ENCODE peak calls at places on chromosomes 4 and X, in eight cellular contexts. Q, N, I, A, H, Z, O and B are unnamed samples.

GRCh38 chr4:95546236-95546635 is 2.5 kb downstream of the UNC5C start:
- DNase-seq in Q (no peak), N (no peak), I (no peak), A (no peak), H (no peak), Z (no peak), O (no peak), B (no peak)

GRCh38 chr4:81460115-81460836 is 11.4 kb downstream of the RASGEF1B start:
- DNase-seq in Q (no peak), N (no peak), I (no peak), A (no peak), H (no peak), Z (no peak), O (no peak), B (no peak)

GRCh38 chr4:154491731-154492249 is at the start of gene DCHS2:
- DNase-seq in Q (peak), N (peak), I (no peak), A (no peak), H (no peak), Z (no peak), O (peak), B (no peak)

GRCh38 chrX:43970528-43970927 is 2.7 kb downstream of the NDP start:
- DNase-seq in Q (no peak), N (no peak), I (peak), A (no peak), H (no peak), Z (no peak), O (no peak), B (no peak)

GRCh38 chr4:94032754-94033153 is 174.9 kb upstream of the SMARCAD1 start:
- DNase-seq in Q (no peak), N (no peak), I (no peak), A (no peak), H (no peak), Z (no peak), O (no peak), B (no peak)

GRCh38 chrX:42089014-42089413 is 165.7 kb upstream of the CASK start:
- DNase-seq in Q (no peak), N (no peak), I (no peak), A (no peak), H (no peak), Z (no peak), O (no peak), B (no peak)

GRCh38 chr4:182560358-182560757 is 317.2 kb downstream of the TENM3 start:
- DNase-seq in Q (no peak), N (no peak), I (peak), A (no peak), H (no peak), Z (no peak), O (no peak), B (no peak)

GRCh38 chr4:108483077-108483476 is 137.3 kb upstream of the RPL34 start:
- DNase-seq in Q (no peak), N (no peak), I (no peak), A (no peak), H (no peak), Z (no peak), O (no peak), B (no peak)

GRCh38 chr4:73451404-73451803 is 15.4 kb downstream of the AFP start:
- DNase-seq in Q (no peak), N (no peak), I (peak), A (peak), H (no peak), Z (no peak), O (no peak), B (no peak)

GRCh38 chr4:13933163-13933562 is 305.6 kb upstream of the BOD1L1 start:
- DNase-seq in Q (no peak), N (no peak), I (peak), A (no peak), H (no peak), Z (no peak), O (no peak), B (no peak)

GRCh38 chr4:82696117-82696516 is 102.5 kb downstream of the SCD5 start:
- DNase-seq in Q (no peak), N (no peak), I (no peak), A (no peak), H (no peak), Z (no peak), O (no peak), B (no peak)

DNA sequence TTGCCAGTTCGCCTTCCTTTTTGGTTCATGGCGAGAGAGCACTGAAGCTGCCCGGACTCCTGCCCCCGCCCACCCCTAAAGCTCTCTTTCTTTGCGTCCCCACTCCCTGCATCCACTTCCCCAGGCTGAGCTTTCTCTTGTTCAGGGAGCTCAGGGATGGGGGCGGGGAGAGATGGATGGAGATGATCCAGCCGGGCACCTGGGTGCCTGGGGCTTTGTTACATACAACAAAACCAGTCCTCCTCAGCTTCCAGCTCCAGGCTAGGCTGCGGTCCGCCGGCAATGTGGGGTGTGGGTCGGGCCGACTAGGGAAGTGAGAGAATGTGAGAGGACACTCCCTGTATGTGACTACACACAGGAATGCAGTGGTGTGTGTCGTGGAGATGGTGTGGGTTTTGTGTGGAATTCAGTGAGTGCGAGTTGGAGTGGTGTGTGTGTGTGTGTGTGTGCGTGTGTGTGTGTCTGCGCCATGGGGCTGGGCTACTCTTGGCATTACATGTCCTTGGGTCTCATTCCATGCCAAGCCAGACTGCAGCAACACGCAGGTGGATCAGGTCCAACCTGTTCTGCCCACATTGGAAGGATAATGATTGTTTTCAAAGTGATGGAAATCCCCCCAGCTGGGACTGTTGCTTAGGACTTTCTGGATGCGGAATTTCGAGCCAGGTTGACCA is 149.3 kb upstream of the CHRDL1 start:
- DNase-seq in Q (no peak), N (no peak), I (no peak), A (no peak), H (peak), Z (no peak), O (no peak), B (no peak)
- TF ChIP-seq POLR2A in Q (no peak), N (no peak), I (no peak), A (no peak), H (no peak), Z (no peak), O (no peak), B (no peak)

GRCh38 chr4:145179201-145179860 is 1.1 kb downstream of the OTUD4 start:
- DNase-seq in Q (peak), N (peak), I (peak), A (peak), H (peak), Z (peak), O (peak), B (no peak)
- TF ChIP-seq POLR2A in Q (no peak), N (no peak), I (peak), A (no peak), H (no peak), Z (no peak), O (peak), B (peak)

GRCh38 chrX:153973127-153974002 is 811 bp downstream of the TMEM187 start:
- DNase-seq in Q (no peak), N (peak), I (no peak), A (no peak), H (no peak), Z (no peak), O (peak), B (no peak)

GRCh38 chrX:153974003-153974725 is 1.6 kb downstream of the TMEM187 start:
- DNase-seq in Q (no peak), N (peak), I (no peak), A (no peak), H (no peak), Z (no peak), O (no peak), B (no peak)

GRCh38 chrX:153971632-153972367 is at the start of gene HCFC1:
- DNase-seq in Q (peak), N (peak), I (peak), A (peak), H (peak), Z (peak), O (peak), B (peak)

GRCh38 chrX:153971124-153971631 is 440 bp downstream of the HCFC1 start:
- DNase-seq in Q (peak), N (peak), I (peak), A (peak), H (peak), Z (peak), O (peak), B (peak)

GRCh38 chrX:153972368-153973126 is at the start of gene TMEM187:
- DNase-seq in Q (peak), N (peak), I (peak), A (peak), H (peak), Z (peak), O (peak), B (peak)
- TF ChIP-seq POLR2A in Q (no peak), N (peak), I (peak), A (no peak), H (no peak), Z (peak), O (peak), B (peak)

GRCh38 chr4:169626328-169627282 is 6.2 kb downstream of the CLCN3 start:
- DNase-seq in Q (no peak), N (no peak), I (no peak), A (no peak), H (no peak), Z (no peak), O (no peak), B (no peak)
- TF ChIP-seq POLR2A in Q (no peak), N (no peak), I (no peak), A (no peak), H (no peak), Z (no peak), O (no peak), B (no peak)

DNA sequence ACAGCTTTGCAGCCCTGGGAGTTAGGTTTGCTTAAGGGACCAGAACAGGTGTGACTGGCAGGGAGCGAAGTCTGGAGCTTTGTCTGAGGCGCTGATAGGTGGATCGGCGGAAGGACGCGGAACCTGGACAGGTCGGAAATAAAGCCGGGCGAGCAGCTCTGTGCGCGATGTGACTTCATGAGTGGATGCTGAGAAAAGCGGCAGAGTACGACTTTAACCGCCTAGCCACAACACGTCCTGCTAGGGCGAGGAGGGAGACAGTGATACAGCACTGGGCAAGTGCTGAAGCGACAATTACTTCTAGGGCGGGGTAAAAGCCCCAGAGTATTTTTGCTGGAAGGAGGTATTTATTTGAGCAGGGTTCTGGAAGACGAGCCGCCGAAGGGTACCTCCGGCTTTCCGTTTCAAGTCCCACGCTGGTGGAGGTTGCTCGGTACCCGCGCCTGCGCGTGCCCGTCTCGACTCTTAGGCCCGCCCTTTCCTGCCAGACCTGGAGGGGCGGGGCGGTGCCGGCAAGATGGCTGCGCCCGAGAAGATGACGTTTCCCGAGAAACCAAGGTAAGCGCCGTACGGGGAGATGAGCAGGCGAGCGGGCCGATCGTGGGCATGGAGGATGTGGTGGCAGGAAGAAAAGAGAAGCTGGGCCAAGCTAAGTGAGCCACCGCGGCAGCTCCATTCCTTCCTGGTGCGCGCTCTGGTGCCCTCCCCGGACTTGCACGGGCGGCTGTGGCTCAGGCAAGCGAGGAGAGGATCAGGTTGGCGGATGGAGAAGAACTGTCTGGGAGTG is at the start of gene ZRSR2:
- DNase-seq in Q (peak), N (peak), I (peak), A (peak), H (peak), Z (peak), O (peak), B (peak)
- TF ChIP-seq POLR2A in Q (peak), N (peak), I (peak), A (no peak), H (no peak), Z (peak), O (no peak), B (peak)

GRCh38 chrX:56563231-56564116 is at the start of gene UBQLN2:
- DNase-seq in Q (no peak), N (peak), I (peak), A (peak), H (peak), Z (peak), O (peak), B (no peak)
- TF ChIP-seq POLR2A in Q (peak), N (peak), I (peak), A (no peak), H (peak), Z (no peak), O (peak), B (peak)

GRCh38 chr4:139593091-139593564 is 37.1 kb upstream of the SETD7 start:
- DNase-seq in Q (peak), N (peak), I (peak), A (no peak), H (no peak), Z (no peak), O (peak), B (peak)

GRCh38 chr4:139595989-139596679 is 40.1 kb upstream of the SETD7 start:
- DNase-seq in Q (peak), N (no peak), I (peak), A (peak), H (peak), Z (no peak), O (no peak), B (no peak)

GRCh38 chr4:139599076-139599475 is 43.1 kb upstream of the SETD7 start:
- DNase-seq in Q (no peak), N (no peak), I (no peak), A (no peak), H (no peak), Z (no peak), O (no peak), B (no peak)

GRCh38 chr4:139596680-139597279 is 40.8 kb upstream of the SETD7 start:
- DNase-seq in Q (no peak), N (no peak), I (no peak), A (no peak), H (no peak), Z (no peak), O (no peak), B (no peak)

DNA sequence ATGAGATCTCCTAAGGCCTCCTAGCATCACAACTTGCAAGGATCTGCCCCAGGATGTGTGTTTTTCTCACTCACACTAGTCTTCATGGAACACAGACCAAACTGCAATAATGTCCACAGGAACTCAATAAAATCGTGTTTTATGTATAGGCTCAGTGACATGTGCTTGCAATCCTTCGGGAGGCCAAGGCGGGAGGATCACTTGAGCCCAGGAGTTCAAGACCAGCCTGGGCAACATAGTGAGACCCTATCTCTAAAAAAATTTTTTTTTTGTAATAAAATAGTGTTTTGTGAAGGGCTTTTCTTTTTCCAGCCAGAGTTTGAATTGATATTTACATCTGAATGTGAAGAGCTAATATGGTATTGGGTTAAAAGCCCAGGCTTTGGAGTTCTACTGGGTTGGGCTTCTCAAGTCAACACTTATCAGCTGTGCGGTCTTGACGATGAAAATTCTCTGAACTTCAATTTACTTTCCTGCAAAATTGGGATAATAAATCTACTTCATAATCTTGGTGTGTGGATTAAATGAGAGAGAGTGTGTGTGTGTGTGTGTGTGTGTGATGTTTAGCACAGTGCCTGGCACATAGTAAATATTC is 38.7 kb upstream of the SETD7 start:
- DNase-seq in Q (no peak), N (no peak), I (no peak), A (no peak), H (no peak), Z (no peak), O (no peak), B (no peak)
- TF ChIP-seq POLR2A in Q (no peak), N (no peak), I (no peak), A (no peak), H (no peak), Z (no peak), O (no peak), B (no peak)

DNA sequence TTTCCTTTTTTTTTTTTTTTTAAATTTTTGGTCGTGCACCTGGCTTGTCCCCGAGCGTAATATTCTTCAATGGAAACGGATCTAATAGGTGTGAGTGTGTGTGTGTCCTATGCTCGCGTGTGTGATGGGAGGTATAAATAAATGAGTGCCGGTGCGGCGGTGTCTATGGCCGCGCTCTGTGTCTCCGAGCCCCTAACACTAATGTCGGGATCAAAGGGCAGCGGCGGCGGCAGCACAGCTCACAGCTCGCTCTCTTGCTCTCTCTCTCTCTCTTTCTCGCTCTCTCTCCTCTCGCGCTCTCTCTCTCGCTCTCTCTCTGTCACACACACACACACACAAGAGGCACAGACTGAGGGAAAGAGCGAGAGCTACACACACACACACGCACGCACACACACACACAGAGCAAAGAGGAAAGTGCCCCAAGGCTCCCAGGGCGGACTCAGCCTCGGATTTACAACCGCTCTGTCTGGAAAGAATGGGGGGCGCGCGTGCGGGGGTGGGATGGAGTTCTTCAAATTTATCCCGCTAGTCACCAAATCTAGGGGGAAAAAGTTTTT is at the start of gene ZNF827:
- DNase-seq in Q (no peak), N (peak), I (peak), A (peak), H (peak), Z (peak), O (peak), B (no peak)
- TF ChIP-seq POLR2A in Q (peak), N (peak), I (no peak), A (no peak), H (no peak), Z (no peak), O (peak), B (peak)

DNA sequence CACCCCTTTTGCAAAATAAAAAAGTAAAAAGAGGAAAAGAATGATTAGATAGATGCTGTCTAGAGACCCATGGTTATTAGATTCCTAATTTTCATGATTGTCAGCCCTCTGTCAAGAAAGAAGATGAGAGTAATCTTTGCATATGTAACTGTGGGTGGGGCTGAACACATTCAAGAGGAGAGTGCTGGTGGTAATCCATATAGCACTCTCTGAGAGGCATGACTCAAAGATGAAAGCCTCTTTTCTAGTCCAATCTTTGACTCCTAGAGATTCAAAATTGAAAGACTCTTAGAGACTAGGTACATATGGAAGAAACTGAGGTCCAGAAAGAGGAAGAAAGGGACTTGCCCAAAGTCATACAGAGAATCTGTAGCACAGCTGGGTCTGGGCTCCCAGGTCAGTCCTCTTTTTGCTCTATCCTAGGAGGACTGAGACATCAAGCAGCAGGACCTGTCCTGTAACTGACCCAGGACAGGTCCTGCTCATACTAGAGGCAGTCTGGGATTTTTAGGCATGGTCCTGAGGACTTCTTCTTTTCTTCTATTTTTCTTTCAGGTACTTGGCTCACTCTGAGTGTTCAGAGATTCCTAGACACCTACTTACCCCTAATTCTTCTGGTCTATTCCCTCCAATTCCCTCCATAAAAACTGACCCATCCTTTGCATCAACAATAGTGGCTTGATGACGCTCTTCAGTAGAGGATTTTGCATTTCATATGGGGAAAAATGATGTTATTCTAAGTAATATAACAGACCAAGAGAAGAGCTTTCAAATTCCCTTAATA is 23.8 kb downstream of the VSIG4 start:
- DNase-seq in Q (no peak), N (no peak), I (no peak), A (no peak), H (no peak), Z (no peak), O (no peak), B (no peak)
- TF ChIP-seq POLR2A in Q (no peak), N (no peak), I (no peak), A (no peak), H (no peak), Z (no peak), O (no peak), B (no peak)